ENCODE peak calls at places on chromosomes 4 and X, in nine cellular contexts. M is AG08395, H is NCI-H2081, F is NCI-H146, W is amygdala, E is DMS79 treated with DMSO at 0.1 percent for 48 hours, A is mesothelial cell of epicardium, X is NT2/D1, U is esophagus squamous epithelium. V is an unnamed sample.

GRCh38 chr4:41865981-41866798 is 69.0 kb upstream of the TMEM33 start:
- DNase-seq in H (no peak), E (no peak), M (no peak), A (no peak), F (no peak), U (no peak), X (no peak), W (no peak), V (no peak)

GRCh38 chrX:107207089-107207488 is 678 bp downstream of the DNAAF6 start:
- DNase-seq in W (no peak), X (no peak), A (no peak), M (no peak), U (no peak), F (no peak), H (no peak), E (no peak), V (no peak)

GRCh38 chrX:131609480-131609879 is 65.6 kb downstream of the OR13H1 start:
- DNase-seq in X (no peak), U (no peak), M (no peak), F (no peak), W (no peak), H (no peak), A (no peak), E (no peak), V (no peak)

GRCh38 chrX:147602297-147602696 is 309.4 kb upstream of the FMR1 start:
- DNase-seq in E (no peak), X (no peak), H (no peak), A (no peak), W (no peak), F (no peak), U (no peak), M (no peak), V (no peak)

GRCh38 chr4:54657556-54658313 is at the start of gene KIT:
- DNase-seq in A (peak; percentile 53), W (peak; percentile 6), X (peak; percentile 66), M (peak; percentile 28), F (peak; percentile 93), U (no peak), H (peak; percentile 75), E (peak; percentile 78), V (peak; percentile 75)

GRCh38 chr4:82893942-82894341 is 3.0 kb upstream of the SEC31A start:
- DNase-seq in H (no peak), E (no peak), W (no peak), A (no peak), M (no peak), U (no peak), F (no peak), X (no peak), V (no peak)

GRCh38 chr4:95085118-95085833 is 327.5 kb downstream of the BMPR1B start:
- DNase-seq in M (no peak), F (no peak), A (no peak), W (no peak), E (no peak), H (no peak), X (no peak), U (no peak), V (no peak)

GRCh38 chr4:12852338-12853307 is 631.5 kb downstream of the RAB28 start:
- DNase-seq in U (no peak), F (peak; percentile 78), W (no peak), H (peak; percentile 77), A (no peak), X (peak; percentile 51), M (peak; percentile 59), E (peak; percentile 47), V (peak; percentile 55)

GRCh38 chrX:2677764-2678163 is 13.3 kb upstream of the CD99 start:
- DNase-seq in U (no peak), W (no peak), X (no peak), A (no peak), E (no peak), H (no peak), M (peak; percentile 99), F (no peak), V (no peak)

GRCh38 chr4:148270600-148270999 is 171.6 kb downstream of the NR3C2 start:
- DNase-seq in H (no peak), F (no peak), U (no peak), E (no peak), X (no peak), M (no peak), W (no peak), A (no peak), V (no peak)

GRCh38 chr4:86401826-86402225 is 42.0 kb upstream of the MAPK10 start:
- DNase-seq in E (no peak), U (no peak), H (no peak), W (no peak), A (no peak), X (no peak), F (no peak), M (no peak), V (no peak)

GRCh38 chr4:95106408-95106928 is 348.7 kb downstream of the BMPR1B start:
- DNase-seq in M (peak; percentile 11), F (no peak), W (no peak), H (no peak), U (no peak), E (no peak), X (no peak), A (no peak), V (no peak)

GRCh38 chrX:129634541-129634940 is 20.2 kb downstream of the APLN start:
- DNase-seq in W (no peak), M (no peak), E (no peak), F (peak; percentile 43), A (no peak), H (no peak), U (no peak), X (no peak), V (no peak)

GRCh38 chrX:152821145-152821765 is 9.3 kb downstream of the CETN2 start:
- DNase-seq in H (peak; percentile 28), X (peak; percentile 20), A (no peak), U (no peak), F (peak; percentile 32), E (no peak), M (peak; percentile 36), W (no peak), V (no peak)